ENCODE peak calls at places on chromosomes 12 and 14, in five cellular contexts. One of them, this sample, is unnamed.

GRCh38 chr12:6426882-6427671 is 17.7 kb upstream of the CD27 start:
- DNase-seq in lower leg skin: no peak
- DNase-seq in T-helper 1 cell: peak
- DNase-seq in HS-27A: no peak
- DNase-seq in HS-5: no peak
- DNase-seq in this sample: peak

GRCh38 chr12:24014853-24015590 is 65.6 kb upstream of the SOX5 start:
- DNase-seq in lower leg skin: no peak
- DNase-seq in HS-27A: no peak
- DNase-seq in HS-5: no peak
- DNase-seq in T-helper 1 cell: no peak
- DNase-seq in this sample: no peak

GRCh38 chr12:65517656-65518210 is 239.2 kb downstream of the MSRB3 start:
- DNase-seq in T-helper 1 cell: no peak
- DNase-seq in lower leg skin: no peak
- DNase-seq in HS-27A: no peak
- DNase-seq in HS-5: no peak
- DNase-seq in this sample: no peak

GRCh38 chr14:55721353-55721752 is 141.3 kb downstream of the KTN1 start:
- DNase-seq in lower leg skin: no peak
- DNase-seq in T-helper 1 cell: no peak
- DNase-seq in HS-27A: peak
- DNase-seq in HS-5: peak
- DNase-seq in this sample: no peak

GRCh38 chr12:125128380-125128779 is 63.1 kb downstream of the AACS start:
- DNase-seq in HS-27A: no peak
- DNase-seq in HS-5: no peak
- DNase-seq in T-helper 1 cell: no peak
- DNase-seq in lower leg skin: no peak
- DNase-seq in this sample: no peak

GRCh38 chr14:24481622-24482324 is 26.3 kb downstream of the CMA1 start:
- DNase-seq in lower leg skin: no peak
- DNase-seq in HS-27A: no peak
- DNase-seq in T-helper 1 cell: peak
- DNase-seq in HS-5: no peak
- DNase-seq in this sample: no peak

GRCh38 chr12:124829708-124830304 is 33.9 kb downstream of the SCARB1 start:
- DNase-seq in HS-5: no peak
- DNase-seq in HS-27A: no peak
- DNase-seq in lower leg skin: no peak
- DNase-seq in T-helper 1 cell: no peak
- DNase-seq in this sample: no peak

GRCh38 chr14:41663478-41663845 is 56.8 kb downstream of the LRFN5 start:
- DNase-seq in T-helper 1 cell: no peak
- DNase-seq in HS-5: peak
- DNase-seq in HS-27A: no peak
- DNase-seq in lower leg skin: no peak
- DNase-seq in this sample: no peak

GRCh38 chr12:95630496-95630895 is 79.2 kb upstream of the USP44 start:
- DNase-seq in HS-5: no peak
- DNase-seq in T-helper 1 cell: no peak
- DNase-seq in lower leg skin: no peak
- DNase-seq in HS-27A: no peak
- DNase-seq in this sample: no peak

GRCh38 chr12:18981732-18982131 is 147.8 kb upstream of the PLEKHA5 start:
- DNase-seq in HS-27A: no peak
- DNase-seq in T-helper 1 cell: no peak
- DNase-seq in HS-5: no peak
- DNase-seq in lower leg skin: no peak
- DNase-seq in this sample: no peak

GRCh38 chr14:36069535-36069900 is 107.0 kb downstream of the PTCSC3 start:
- DNase-seq in lower leg skin: no peak
- DNase-seq in T-helper 1 cell: no peak
- DNase-seq in HS-27A: no peak
- DNase-seq in HS-5: no peak
- DNase-seq in this sample: no peak

GRCh38 chr14:103705158-103705523 is 10.1 kb downstream of the XRCC3 start:
- DNase-seq in lower leg skin: no peak
- DNase-seq in T-helper 1 cell: no peak
- DNase-seq in HS-5: no peak
- DNase-seq in HS-27A: no peak
- DNase-seq in this sample: no peak

GRCh38 chr12:54010053-54010971 is 1.5 kb downstream of the HOXC8 start:
- DNase-seq in HS-5: no peak
- DNase-seq in HS-27A: no peak
- DNase-seq in lower leg skin: no peak
- DNase-seq in T-helper 1 cell: no peak
- DNase-seq in this sample: no peak

GRCh38 chr12:124422570-124423523 is 128.0 kb downstream of the RFLNA start:
- DNase-seq in T-helper 1 cell: no peak
- DNase-seq in HS-27A: peak
- DNase-seq in HS-5: peak
- DNase-seq in lower leg skin: peak
- DNase-seq in this sample: no peak

GRCh38 chr14:69046468-69046867 is 67.4 kb upstream of the ACTN1 start:
- DNase-seq in T-helper 1 cell: no peak
- DNase-seq in HS-27A: no peak
- DNase-seq in lower leg skin: no peak
- DNase-seq in HS-5: no peak
- DNase-seq in this sample: no peak

GRCh38 chr14:104383088-104383805 is 196.3 kb upstream of the C14orf180 start:
- DNase-seq in T-helper 1 cell: no peak
- DNase-seq in HS-27A: no peak
- DNase-seq in lower leg skin: no peak
- DNase-seq in HS-5: no peak
- DNase-seq in this sample: no peak

GRCh38 chr14:101595887-101596721 is 34.8 kb downstream of the DIO3 start:
- DNase-seq in T-helper 1 cell: no peak
- DNase-seq in HS-5: no peak
- DNase-seq in lower leg skin: no peak
- DNase-seq in HS-27A: no peak
- DNase-seq in this sample: peak

GRCh38 chr14:106459971-106460730 is 933.8 kb downstream of the TMEM121 start:
- DNase-seq in lower leg skin: no peak
- DNase-seq in T-helper 1 cell: peak
- DNase-seq in HS-5: no peak
- DNase-seq in HS-27A: no peak
- DNase-seq in this sample: peak

GRCh38 chr12:127046467-127046866 is 1220.5 kb upstream of the TMEM132C start:
- DNase-seq in T-helper 1 cell: no peak
- DNase-seq in HS-5: no peak
- DNase-seq in HS-27A: no peak
- DNase-seq in lower leg skin: no peak
- DNase-seq in this sample: no peak

GRCh38 chr12:1509703-1510395 is 84.5 kb downstream of the FBXL14 start:
- DNase-seq in lower leg skin: no peak
- DNase-seq in T-helper 1 cell: no peak
- DNase-seq in HS-5: no peak
- DNase-seq in HS-27A: no peak
- DNase-seq in this sample: no peak

GRCh38 chr12:51415931-51416330 is 8.7 kb upstream of the SLC4A8 start:
- DNase-seq in HS-5: no peak
- DNase-seq in HS-27A: no peak
- DNase-seq in lower leg skin: no peak
- DNase-seq in T-helper 1 cell: no peak
- DNase-seq in this sample: no peak

GRCh38 chr12:93292213-93292612 is 85.5 kb upstream of the NUDT4 start:
- DNase-seq in HS-27A: no peak
- DNase-seq in T-helper 1 cell: no peak
- DNase-seq in HS-5: no peak
- DNase-seq in lower leg skin: no peak
- DNase-seq in this sample: no peak

GRCh38 chr12:43241971-43242370 is 310.0 kb downstream of the ADAMTS20 start:
- DNase-seq in lower leg skin: no peak
- DNase-seq in HS-27A: no peak
- DNase-seq in T-helper 1 cell: no peak
- DNase-seq in HS-5: no peak
- DNase-seq in this sample: no peak

This sample was measured in CD8-positive, alpha-beta T cell.